ENCODE peak calls at places on chromosomes 3 and 15, in ten cellular contexts. X is psoas muscle, C is IMR-90, Z is aorta, N is endothelial cell of umbilical vein, F is body of pancreas, Y is cardiac muscle cell, B is thoracic aorta, R is mesenchymal stem cell, M is lower lobe of right lung. S is an unnamed sample. For H3K4me1, the result is how much of the 10 kb centered on the place peaks cover.

GRCh38 chr3:46449755-46450552 is 14.8 kb downstream of the LTF start:
- DNase-seq in X (no peak), C (peak), Z (no peak), N (no peak), F (peak), Y (peak), B (no peak), R (no peak), M (no peak), S (no peak)

GRCh38 chr3:169268942-169269460 is 394.5 kb downstream of the MECOM start:
- DNase-seq in X (no peak), C (no peak), Z (no peak), N (no peak), F (no peak), Y (no peak), B (no peak), R (no peak), M (no peak), S (no peak)

GRCh38 chr15:101528108-101528916 is 38.8 kb upstream of the PCSK6 start:
- DNase-seq in X (peak), C (no peak), Z (no peak), N (no peak), F (peak), Y (peak), B (no peak), R (peak), M (no peak), S (peak)

GRCh38 chr3:174132006-174132405 is 727.1 kb upstream of the NAALADL2 start:
- DNase-seq in X (no peak), C (no peak), Z (no peak), N (no peak), F (no peak), Y (no peak), B (no peak), R (peak), M (no peak), S (no peak)

GRCh38 chr3:59818033-59818936 is 768.5 kb upstream of the CFAP20DC start:
- DNase-seq in X (peak), C (peak), Z (peak), N (no peak), F (peak), Y (peak), B (peak), R (peak), M (peak), S (peak)

GRCh38 chr15:85871545-85871944 is 76.8 kb upstream of the KLHL25 start:
- DNase-seq in X (no peak), C (no peak), Z (no peak), N (no peak), F (no peak), Y (no peak), B (no peak), R (no peak), M (no peak), S (no peak)

GRCh38 chr3:10641760-10642159 is 136.4 kb upstream of the ATP2B2 start:
- DNase-seq in X (no peak), C (no peak), Z (no peak), N (no peak), F (no peak), Y (no peak), B (no peak), R (no peak), M (no peak), S (no peak)

GRCh38 chr3:78725703-78726246 is 1042.0 kb downstream of the ROBO1 start:
- DNase-seq in X (no peak), C (no peak), Z (no peak), N (no peak), F (no peak), Y (peak), B (no peak), R (no peak), M (no peak), S (no peak)

GRCh38 chr15:20351448-20351961 is 190.1 kb downstream of the GOLGA6L6 start:
- DNase-seq in X (peak), C (no peak), Z (peak), N (no peak), F (no peak), Y (no peak), B (no peak), R (no peak), M (peak), S (peak)

GRCh38 chr15:47944911-47945310 is 175.9 kb upstream of the SLC24A5 start:
- DNase-seq in X (no peak), C (no peak), Z (no peak), N (no peak), F (no peak), Y (no peak), B (no peak), R (no peak), M (no peak), S (no peak)

GRCh38 chr3:110419571-110419970 is 652.0 kb upstream of the NECTIN3 start:
- DNase-seq in X (no peak), C (no peak), Z (no peak), N (peak), F (no peak), Y (peak), B (no peak), R (peak), M (no peak), S (no peak)

GRCh38 chr3:171446301-171446700 is 13.9 kb downstream of the TNIK start:
- DNase-seq in X (no peak), C (no peak), Z (no peak), N (no peak), F (no peak), Y (no peak), B (no peak), R (no peak), M (no peak), S (no peak)

GRCh38 chr3:46947981-46948791 is 28.4 kb downstream of the CCDC12 start:
- DNase-seq in X (peak), C (peak), Z (no peak), N (peak), F (peak), Y (peak), B (no peak), R (peak), M (peak), S (peak)

GRCh38 chr3:195148553-195148952 is 122.4 kb downstream of the XXYLT1 start:
- DNase-seq in X (no peak), C (peak), Z (no peak), N (peak), F (no peak), Y (no peak), B (no peak), R (peak), M (no peak), S (no peak)

GRCh38 chr3:124963755-124964154 is 29.2 kb upstream of the MUC13 start:
- DNase-seq in X (no peak), C (no peak), Z (no peak), N (no peak), F (peak), Y (peak), B (no peak), R (no peak), M (no peak), S (no peak)

GRCh38 chr3:135844381-135844780 is 121.1 kb upstream of the PPP2R3A start:
- DNase-seq in X (no peak), C (no peak), Z (no peak), N (no peak), F (no peak), Y (no peak), B (no peak), R (no peak), M (no peak), S (no peak)

GRCh38 chr15:73856458-73857192 is 16.7 kb upstream of the TBC1D21 start:
- DNase-seq in X (peak), C (no peak), Z (no peak), N (no peak), F (peak), Y (no peak), B (no peak), R (no peak), M (no peak), S (peak)

GRCh38 chr3:128432898-128433629 is 33.6 kb downstream of the DNAJB8 start:
- DNase-seq in X (peak), C (no peak), Z (no peak), N (no peak), F (no peak), Y (no peak), B (no peak), R (no peak), M (no peak), S (no peak)

GRCh38 chr15:90946538-90946937 is 8.1 kb upstream of the RCCD1 start:
- DNase-seq in X (no peak), C (no peak), Z (no peak), N (no peak), F (no peak), Y (no peak), B (no peak), R (no peak), M (no peak), S (no peak)

GRCh38 chr15:94263341-94264273 is 32.2 kb downstream of the MCTP2 start:
- DNase-seq in X (no peak), C (peak), Z (no peak), N (no peak), F (no peak), Y (no peak), B (no peak), R (peak), M (no peak), S (no peak)

GRCh38 chr3:106345353-106346027 is 476.7 kb upstream of the CBLB start:
- DNase-seq in X (no peak), C (peak), Z (no peak), N (no peak), F (no peak), Y (peak), B (no peak), R (peak), M (no peak), S (no peak)

GRCh38 chr15:53710906-53711305 is 48.6 kb downstream of the WDR72 start:
- DNase-seq in X (no peak), C (no peak), Z (no peak), N (no peak), F (no peak), Y (no peak), B (no peak), R (no peak), M (no peak), S (no peak)

GRCh38 chr15:41585140-41586047 is 26.4 kb downstream of the TYRO3 start:
- DNase-seq in X (peak), C (peak), Z (peak), N (peak), F (peak), Y (peak), B (no peak), R (peak), M (peak), S (peak)

GRCh38 chr3:117602054-117602644 is 892.6 kb downstream of the TUSC7 start:
- DNase-seq in X (no peak), C (no peak), Z (no peak), N (no peak), F (no peak), Y (no peak), B (no peak), R (no peak), M (no peak), S (no peak)

GRCh38 chr15:77607111-77607893 is 25.4 kb downstream of the LINGO1 start:
- DNase-seq in X (no peak), C (peak), Z (no peak), N (no peak), F (no peak), Y (peak), B (no peak), R (peak), M (no peak), S (no peak)

DNA sequence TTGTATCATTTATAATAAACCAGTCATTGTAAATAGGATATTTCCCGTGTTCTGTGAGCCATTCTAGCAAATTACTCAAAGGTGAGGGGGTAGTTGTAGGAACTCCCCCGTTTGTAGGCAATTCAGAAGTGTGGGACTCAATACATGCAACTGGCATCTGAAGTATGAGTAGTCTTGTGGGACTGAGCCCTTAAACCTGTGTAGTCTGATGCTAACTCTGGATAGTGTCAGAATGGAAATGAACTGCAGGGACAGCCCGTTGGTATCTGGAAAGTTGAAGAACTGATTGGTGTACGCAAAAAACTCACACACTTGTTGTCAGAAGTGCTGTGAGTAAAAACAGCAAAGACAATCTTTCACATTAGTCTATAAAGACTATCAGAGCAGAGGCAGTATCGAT is 32.6 kb downstream of the HERC1 start:
- DNase-seq in X (no peak), C (no peak), Z (no peak), N (no peak), F (no peak), Y (no peak), B (no peak), R (no peak), M (no peak), S (no peak)
- H3K4me1 ChIP-seq in X (under half), C (under half), Z (under half), N (under half), F (under half), Y (under half), B (under half), R (under half), M (half or more), S (half or more)

DNA sequence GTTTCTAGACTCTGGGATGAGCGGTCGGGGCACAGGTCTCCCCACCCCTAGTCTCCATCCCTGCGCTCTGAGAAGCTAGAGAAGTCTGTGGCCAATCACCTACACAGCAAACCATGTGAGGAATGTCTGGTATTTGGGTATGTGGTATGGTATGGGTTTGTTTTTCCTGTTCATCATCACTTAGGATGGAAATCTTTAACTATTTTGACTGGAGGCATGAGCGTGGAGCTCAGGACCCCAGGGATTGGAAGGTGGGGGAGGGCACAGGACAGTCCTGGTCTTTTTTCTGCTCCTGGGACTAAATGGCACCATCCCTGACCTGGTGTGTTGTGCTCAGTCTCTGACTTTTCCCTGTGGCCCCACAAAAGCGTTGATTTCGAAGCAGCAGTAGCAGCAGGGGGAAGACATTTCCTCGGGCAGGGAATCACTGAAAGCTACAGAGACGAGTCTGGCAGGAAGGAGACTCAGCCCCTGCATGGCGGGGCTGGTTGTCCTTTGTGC is 191.7 kb upstream of the TPM1 start:
- DNase-seq in X (no peak), C (peak), Z (no peak), N (peak), F (no peak), Y (peak), B (no peak), R (peak), M (no peak), S (no peak)
- H3K27ac ChIP-seq in X (no peak), C (peak), Z (no peak), N (peak), F (peak), Y (peak), B (no peak), R (peak), M (no peak), S (no peak)

GRCh38 chr3:58065700-58066167 is 57.5 kb downstream of the FLNB start:
- DNase-seq in X (no peak), C (no peak), Z (no peak), N (peak), F (peak), Y (no peak), B (no peak), R (no peak), M (no peak), S (no peak)
- H3K4me1 ChIP-seq in X (under half), C (under half), Z (under half), N (under half), F (half or more), Y (under half), B (under half), R (under half), M (under half), S (under half)

GRCh38 chr15:67087507-67088172 is 22.2 kb downstream of the SMAD3 start:
- DNase-seq in X (no peak), C (no peak), Z (no peak), N (no peak), F (no peak), Y (no peak), B (no peak), R (no peak), M (no peak), S (no peak)
- H3K27ac ChIP-seq in X (peak), C (peak), Z (no peak), N (peak), F (peak), Y (peak), B (no peak), R (no peak), M (no peak), S (peak)

GRCh38 chr3:152260026-152260425 is 8.7 kb upstream of the MBNL1 start:
- DNase-seq in X (no peak), C (peak), Z (no peak), N (no peak), F (no peak), Y (peak), B (no peak), R (peak), M (no peak), S (no peak)
- H3K4me1 ChIP-seq in X (under half), C (under half), Z (under half), N (under half), F (under half), Y (under half), B (under half), R (under half), M (under half), S (under half)

GRCh38 chr3:177694316-177694715 is 497.0 kb upstream of the TBL1XR1 start:
- DNase-seq in X (no peak), C (peak), Z (no peak), N (peak), F (no peak), Y (peak), B (no peak), R (peak), M (no peak), S (no peak)
- H3K27ac ChIP-seq in X (no peak), C (no peak), Z (no peak), N (peak), F (no peak), Y (no peak), B (no peak), R (no peak), M (no peak), S (no peak)

GRCh38 chr15:55894406-55894965 is 98.9 kb downstream of the NEDD4 start:
- DNase-seq in X (no peak), C (no peak), Z (no peak), N (peak), F (no peak), Y (no peak), B (no peak), R (no peak), M (no peak), S (no peak)
- H3K4me1 ChIP-seq in X (under half), C (under half), Z (under half), N (under half), F (under half), Y (under half), B (under half), R (under half), M (under half), S (under half)

GRCh38 chr15:31239409-31239808 is 87.2 kb upstream of the KLF13 start:
- DNase-seq in X (no peak), C (no peak), Z (no peak), N (no peak), F (no peak), Y (no peak), B (no peak), R (no peak), M (no peak), S (no peak)
- H3K27ac ChIP-seq in X (no peak), C (no peak), Z (no peak), N (no peak), F (no peak), Y (no peak), B (no peak), R (no peak), M (no peak), S (no peak)

S was measured in stomach.